ENCODE peak calls at places on chromosomes 6 and 20, in six cellular contexts. X is HCT116; D is uterus; Z is psoas muscle; F is CD4-positive, alpha-beta memory T cell; T is heart left ventricle. M is an unnamed sample. For H3K36me3 and H3K4me1, the result is how much of the 10 kb centered on the place peaks cover.

GRCh38 chr6:126724821-126725220 is 384.9 kb downstream of the CENPW start:
- DNase-seq in X (no peak), F (no peak), D (no peak), T (no peak), Z (no peak), M (no peak)

GRCh38 chr20:4431446-4431845 is 290.3 kb upstream of the PRND start:
- DNase-seq in Z (no peak), T (no peak), X (no peak), F (no peak), D (no peak), M (no peak)

GRCh38 chr20:49187330-49188100 is 619 bp downstream of the STAU1 start:
- DNase-seq in X (no peak), T (peak), Z (peak), F (peak), D (peak), M (no peak)

GRCh38 chr6:42402184-42402583 is 49.5 kb downstream of the TRERF1 start:
- DNase-seq in D (no peak), F (no peak), X (peak), T (no peak), Z (no peak), M (no peak)

GRCh38 chr6:97322226-97322625 is 39.2 kb upstream of the MMS22L start:
- DNase-seq in Z (no peak), D (no peak), F (no peak), X (no peak), T (no peak), M (no peak)

GRCh38 chr6:15254074-15254975 is 8.5 kb downstream of the JARID2 start:
- DNase-seq in F (no peak), D (no peak), X (no peak), T (no peak), Z (no peak), M (no peak)

GRCh38 chr20:20225325-20225724 is 142.6 kb upstream of the INSM1 start:
- DNase-seq in F (no peak), X (no peak), T (no peak), D (no peak), Z (no peak), M (no peak)

GRCh38 chr6:106181664-106182418 is 95.7 kb downstream of the PRDM1 start:
- DNase-seq in F (no peak), T (no peak), D (no peak), X (no peak), Z (no peak), M (no peak)

GRCh38 chr6:159343709-159344108 is 174.5 kb downstream of the FNDC1 start:
- DNase-seq in X (no peak), F (no peak), Z (no peak), T (no peak), D (no peak), M (no peak)

GRCh38 chr6:165983112-165984072 is 184.3 kb downstream of the TBXT start:
- DNase-seq in T (no peak), X (no peak), Z (no peak), D (no peak), F (no peak), M (no peak)

GRCh38 chr6:150204705-150205472 is 62.0 kb downstream of the PPP1R14C start:
- DNase-seq in Z (peak), F (no peak), X (no peak), T (no peak), D (no peak), M (peak)

GRCh38 chr6:90940812-90941481 is 354.1 kb upstream of the MAP3K7 start:
- DNase-seq in D (no peak), F (peak), T (no peak), X (peak), Z (no peak), M (no peak)

GRCh38 chr20:49515588-49515987 is 33.1 kb upstream of the KCNB1 start:
- DNase-seq in D (no peak), X (no peak), T (no peak), Z (no peak), F (no peak), M (no peak)

GRCh38 chr6:166542580-166542912 is 43.9 kb downstream of the RAMACL start:
- DNase-seq in T (no peak), X (no peak), Z (no peak), D (no peak), F (no peak), M (no peak)

GRCh38 chr6:48553449-48553848 is 442.5 kb upstream of the PTCHD4 start:
- DNase-seq in F (no peak), D (no peak), X (no peak), T (no peak), Z (no peak), M (no peak)

GRCh38 chr6:7905416-7905815 is 5.2 kb downstream of the TXNDC5 start:
- DNase-seq in Z (no peak), F (no peak), X (no peak), T (no peak), D (no peak), M (no peak)

GRCh38 chr6:7909323-7910276 is 988 bp downstream of the TXNDC5 start:
- DNase-seq in F (no peak), X (no peak), T (peak), D (peak), Z (peak), M (peak)

GRCh38 chr6:7904654-7905319 is 5.8 kb downstream of the TXNDC5 start:
- DNase-seq in Z (peak), T (no peak), F (no peak), D (no peak), X (no peak), M (no peak)

GRCh38 chr6:7907159-7907558 is 3.4 kb downstream of the TXNDC5 start:
- DNase-seq in D (no peak), T (no peak), F (no peak), X (no peak), Z (no peak), M (no peak)

DNA sequence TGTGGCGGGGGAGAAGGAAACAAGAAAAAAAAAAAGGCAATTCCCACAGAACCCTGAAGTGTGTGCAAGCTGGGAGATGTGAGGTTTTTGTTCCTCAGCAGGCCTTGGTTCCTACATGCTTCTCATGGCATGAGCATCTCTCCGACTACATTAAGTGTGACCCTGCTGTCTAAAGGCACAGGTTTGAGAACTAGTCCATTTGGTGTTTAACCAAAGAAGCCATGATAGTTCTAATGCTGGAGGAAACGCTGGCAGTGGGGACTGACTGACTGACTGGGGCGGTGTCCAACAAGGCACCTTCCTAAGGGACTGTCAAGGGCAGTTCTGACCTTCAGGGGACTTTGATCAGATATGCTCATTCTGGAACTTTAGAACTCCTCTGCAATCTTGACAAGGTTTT is 3.8 kb downstream of the TXNDC5 start:
- DNase-seq in F (no peak), Z (no peak), D (no peak), T (no peak), X (no peak), M (no peak)
- H3K4me3 ChIP-seq in F (no peak), Z (no peak), D (no peak), T (no peak), X (no peak), M (no peak)

GRCh38 chr6:117585647-117586046 is 16.7 kb downstream of the GOPC start:
- DNase-seq in T (no peak), D (no peak), Z (no peak), F (no peak), X (no peak), M (no peak)
- H3K36me3 ChIP-seq in T (under half), D (under half), Z (under half), F (under half), X (under half), M (under half)

GRCh38 chr6:35090734-35091133 is 50.4 kb downstream of the TCP11 start:
- DNase-seq in F (no peak), D (no peak), T (no peak), X (no peak), Z (no peak), M (no peak)
- H3K4me1 ChIP-seq in F (under half), D (under half), T (under half), X (under half), Z (under half), M (half or more)

DNA sequence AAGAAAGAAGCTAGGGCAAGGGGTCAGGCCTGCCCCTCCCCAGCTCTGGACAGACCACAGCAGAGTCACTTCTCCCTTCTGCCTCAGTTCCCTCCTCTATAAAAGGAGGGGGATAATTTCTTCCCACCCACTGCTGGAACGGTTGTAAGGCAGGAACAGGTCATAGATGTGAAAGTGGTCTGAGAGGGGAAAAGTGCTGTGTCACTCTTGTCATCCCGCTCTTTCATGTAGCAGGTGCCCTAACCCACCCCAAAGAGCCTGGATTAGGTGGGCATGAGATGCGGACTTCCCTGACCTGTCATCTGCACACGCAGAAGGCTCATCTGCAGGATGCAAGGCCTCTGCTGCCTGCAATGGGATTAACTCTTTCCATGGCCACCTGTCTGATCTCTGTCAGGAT is 218.2 kb upstream of the LRFN2 start:
- DNase-seq in Z (no peak), F (no peak), T (no peak), D (no peak), X (no peak), M (no peak)
- H3K4me3 ChIP-seq in Z (no peak), F (no peak), T (no peak), D (no peak), X (no peak), M (no peak)

DNA sequence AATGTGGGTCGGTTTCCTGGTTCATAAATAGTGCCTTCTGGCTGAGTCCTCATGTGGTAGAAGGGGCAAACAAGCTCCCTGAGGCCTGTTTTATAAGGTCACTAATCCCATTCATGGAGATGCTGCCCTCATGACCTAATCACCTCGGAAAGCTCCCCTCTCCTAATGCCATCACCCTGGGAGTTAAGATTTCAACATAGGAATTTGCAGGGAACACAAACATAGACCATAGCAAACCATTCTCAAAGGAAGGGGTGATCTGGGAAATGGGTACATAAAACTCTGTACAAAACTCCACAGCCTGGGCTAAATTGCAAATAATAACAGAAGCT is 1.5 kb upstream of the ADTRP start:
- DNase-seq in X (no peak), T (no peak), F (no peak), D (no peak), Z (no peak), M (no peak)
- H3K36me3 ChIP-seq in X (under half), T (under half), F (under half), D (under half), Z (under half), M (under half)

GRCh38 chr20:59253779-59254319 is 46.6 kb upstream of the EDN3 start:
- DNase-seq in X (no peak), Z (no peak), F (peak), T (no peak), D (no peak), M (no peak)

GRCh38 chr20:59248031-59248684 is 52.3 kb upstream of the EDN3 start:
- DNase-seq in Z (no peak), T (no peak), X (no peak), F (no peak), D (no peak), M (no peak)

GRCh38 chr20:59253325-59253724 is 47.1 kb upstream of the EDN3 start:
- DNase-seq in D (no peak), F (peak), X (no peak), T (no peak), Z (no peak), M (no peak)

GRCh38 chr20:59246691-59247090 is 53.7 kb upstream of the EDN3 start:
- DNase-seq in F (no peak), X (no peak), D (no peak), Z (no peak), T (no peak), M (no peak)

GRCh38 chr20:59250293-59250692 is 50.1 kb upstream of the EDN3 start:
- DNase-seq in X (no peak), T (no peak), D (no peak), Z (no peak), F (no peak), M (no peak)
- H3K4me1 ChIP-seq in X (under half), T (under half), D (under half), Z (under half), F (under half), M (under half)